ENCODE peak calls at places on chromosomes 6 and 20, in six cellular contexts. Q is A549, C is K562, H is HepG2, M is endothelial cell of umbilical vein, O is GM12878. B is an unnamed sample.

GRCh38 chr20:8309638-8310037 is 177.6 kb downstream of the PLCB1 start:
- DNase-seq in Q (no peak), C (no peak), H (no peak), M (no peak), O (no peak), B (no peak)

GRCh38 chr20:34300809-34301586 is 2.2 kb downstream of the AHCY start:
- DNase-seq in Q (no peak), C (no peak), H (peak), M (no peak), O (no peak), B (peak)

GRCh38 chr6:126312013-126312665 is 27.8 kb upstream of the CENPW start:
- DNase-seq in Q (peak), C (peak), H (peak), M (peak), O (no peak), B (peak)

GRCh38 chr6:42128460-42129359 is 13.7 kb downstream of the C6orf132 start:
- DNase-seq in Q (no peak), C (peak), H (no peak), M (peak), O (no peak), B (no peak)

GRCh38 chr6:133698272-133698671 is 190.6 kb upstream of the TCF21 start:
- DNase-seq in Q (no peak), C (no peak), H (no peak), M (no peak), O (no peak), B (no peak)

GRCh38 chr20:53718142-53718481 is 124.5 kb upstream of the ZNF217 start:
- DNase-seq in Q (no peak), C (no peak), H (no peak), M (no peak), O (no peak), B (no peak)

GRCh38 chr6:34664270-34664971 is 32.1 kb downstream of the ILRUN start:
- DNase-seq in Q (no peak), C (peak), H (peak), M (peak), O (no peak), B (peak)

GRCh38 chr6:35083507-35083906 is 57.6 kb downstream of the TCP11 start:
- DNase-seq in Q (no peak), C (no peak), H (no peak), M (no peak), O (no peak), B (peak)

GRCh38 chr6:37555040-37555781 is 55.5 kb upstream of the CCDC167 start:
- DNase-seq in Q (no peak), C (no peak), H (no peak), M (no peak), O (peak), B (no peak)

GRCh38 chr6:157500022-157500421 is 119.0 kb downstream of the ZDHHC14 start:
- DNase-seq in Q (no peak), C (no peak), H (no peak), M (no peak), O (no peak), B (no peak)

GRCh38 chr6:3628143-3628840 is 123.2 kb downstream of the PXDC1 start:
- DNase-seq in Q (no peak), C (no peak), H (no peak), M (peak), O (no peak), B (no peak)

GRCh38 chr20:49320460-49320859 is 42.6 kb upstream of the ZNFX1 start:
- DNase-seq in Q (peak), C (no peak), H (peak), M (peak), O (no peak), B (peak)
- TF ChIP-seq MYC in Q (no peak), C (no peak), H (no peak), M (no peak), O (no peak), B (no peak)

DNA sequence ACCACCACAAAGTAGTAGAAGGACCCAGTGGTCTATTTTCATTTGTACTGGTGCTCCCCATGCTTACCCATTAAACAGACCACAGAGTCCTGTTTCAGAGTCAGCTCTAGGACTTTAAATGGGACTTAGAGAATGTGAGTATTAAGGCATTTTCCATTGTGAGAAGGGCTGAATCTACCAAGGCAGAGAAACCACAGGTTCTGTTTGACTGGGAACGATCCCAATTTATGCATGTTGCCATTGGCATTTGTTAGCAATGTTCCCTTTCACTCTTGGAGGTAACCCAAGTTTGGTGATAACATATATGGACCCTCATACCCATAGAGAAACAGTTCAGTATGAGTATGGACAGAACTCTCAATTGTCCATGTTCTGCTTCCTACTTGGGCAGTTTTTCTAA is 672.8 kb downstream of the KIF16B start:
- DNase-seq in Q (no peak), C (no peak), H (no peak), M (no peak), O (no peak), B (no peak)
- TF ChIP-seq MYC in Q (no peak), C (no peak), H (no peak), M (no peak), O (no peak), B (no peak)

GRCh38 chr20:623041-623440 is 12.9 kb upstream of the TCF15 start:
- DNase-seq in Q (no peak), C (no peak), H (no peak), M (no peak), O (no peak), B (no peak)

GRCh38 chr20:622161-622560 is 12.1 kb upstream of the TCF15 start:
- DNase-seq in Q (no peak), C (no peak), H (no peak), M (no peak), O (no peak), B (no peak)

GRCh38 chr20:623704-624103 is 13.6 kb upstream of the TCF15 start:
- DNase-seq in Q (no peak), C (no peak), H (no peak), M (no peak), O (no peak), B (peak)

GRCh38 chr20:618980-619379 is 8.9 kb upstream of the TCF15 start:
- DNase-seq in Q (no peak), C (no peak), H (peak), M (no peak), O (no peak), B (no peak)

GRCh38 chr20:621115-621756 is 11.1 kb upstream of the TCF15 start:
- DNase-seq in Q (no peak), C (no peak), H (no peak), M (no peak), O (no peak), B (peak)
- TF ChIP-seq MYC in Q (no peak), C (no peak), H (no peak), M (no peak), O (no peak), B (no peak)

GRCh38 chr20:5612476-5613291 is 137.5 kb upstream of the SHLD1 start:
- DNase-seq in Q (no peak), C (no peak), H (no peak), M (peak), O (no peak), B (no peak)

GRCh38 chr20:5606347-5606746 is 143.9 kb upstream of the SHLD1 start:
- DNase-seq in Q (no peak), C (no peak), H (no peak), M (no peak), O (no peak), B (no peak)

GRCh38 chr20:5608448-5609161 is 141.6 kb upstream of the SHLD1 start:
- DNase-seq in Q (no peak), C (no peak), H (no peak), M (peak), O (no peak), B (peak)

GRCh38 chr20:5602346-5602745 is 147.9 kb upstream of the SHLD1 start:
- DNase-seq in Q (no peak), C (no peak), H (no peak), M (no peak), O (no peak), B (no peak)

GRCh38 chr20:5608104-5608447 is 142.1 kb upstream of the SHLD1 start:
- DNase-seq in Q (no peak), C (no peak), H (no peak), M (no peak), O (no peak), B (no peak)
- TF ChIP-seq MYC in Q (no peak), C (no peak), H (no peak), M (no peak), O (no peak), B (no peak)

GRCh38 chr6:88869263-88870023 is 94.0 kb downstream of the RNGTT start:
- DNase-seq in Q (no peak), C (no peak), H (no peak), M (peak), O (no peak), B (no peak)

GRCh38 chr6:88870728-88871330 is 92.6 kb downstream of the RNGTT start:
- DNase-seq in Q (peak), C (peak), H (peak), M (peak), O (peak), B (peak)

GRCh38 chr6:88868559-88868860 is 94.9 kb downstream of the RNGTT start:
- DNase-seq in Q (no peak), C (no peak), H (no peak), M (peak), O (no peak), B (no peak)

GRCh38 chr6:88872962-88873361 is 90.5 kb downstream of the RNGTT start:
- DNase-seq in Q (no peak), C (no peak), H (no peak), M (no peak), O (no peak), B (no peak)

GRCh38 chr6:88871498-88871897 is 91.9 kb downstream of the RNGTT start:
- DNase-seq in Q (no peak), C (no peak), H (no peak), M (no peak), O (no peak), B (no peak)
- TF ChIP-seq MYC in Q (no peak), C (no peak), H (no peak), M (no peak), O (no peak), B (no peak)

GRCh38 chr6:152380993-152381898 is 255.9 kb downstream of the SYNE1 start:
- DNase-seq in Q (peak), C (no peak), H (peak), M (peak), O (no peak), B (no peak)
- TF ChIP-seq MYC in Q (peak), C (no peak), H (no peak), M (no peak), O (no peak), B (no peak)

GRCh38 chr6:17096076-17096475 is 5.8 kb upstream of the STMND1 start:
- DNase-seq in Q (no peak), C (no peak), H (peak), M (no peak), O (no peak), B (no peak)
- TF ChIP-seq MYC in Q (no peak), C (no peak), H (no peak), M (no peak), O (no peak), B (no peak)

B was measured in NB4.